ENCODE peak calls at places on chromosomes 13 and 19, in seven cellular contexts. One of them, this sample, is unnamed.

GRCh38 chr13:91185294-91185863 is 162.1 kb upstream of the MIR17HG start:
- DNase-seq in psoas muscle: no peak
- DNase-seq in H54: no peak
- DNase-seq in ascending aorta: no peak
- DNase-seq in stimulated activated CD4-positive, alpha-beta T cell treated with anti-CD3 and anti-CD28 coated beads, Interleukin-4, amount 100 ng/mL, for 48 hours: no peak
- DNase-seq in retina: no peak
- DNase-seq in HEK293T: peak; percentile 54
- DNase-seq in this sample: no peak

GRCh38 chr19:48501446-48501960 is 10.1 kb downstream of the LMTK3 start:
- DNase-seq in retina: no peak
- DNase-seq in ascending aorta: no peak
- DNase-seq in H54: no peak
- DNase-seq in psoas muscle: no peak
- DNase-seq in HEK293T: peak; percentile 68
- DNase-seq in stimulated activated CD4-positive, alpha-beta T cell treated with anti-CD3 and anti-CD28 coated beads, Interleukin-4, amount 100 ng/mL, for 48 hours: peak; percentile 62
- DNase-seq in this sample: no peak

GRCh38 chr19:57620673-57621348 is 6.8 kb downstream of the ZNF134 start:
- DNase-seq in retina: peak; percentile 16
- DNase-seq in ascending aorta: no peak
- DNase-seq in HEK293T: no peak
- DNase-seq in stimulated activated CD4-positive, alpha-beta T cell treated with anti-CD3 and anti-CD28 coated beads, Interleukin-4, amount 100 ng/mL, for 48 hours: no peak
- DNase-seq in psoas muscle: no peak
- DNase-seq in H54: no peak
- DNase-seq in this sample: no peak

GRCh38 chr19:28504727-28505126 is 708.2 kb downstream of the UQCRFS1 start:
- DNase-seq in psoas muscle: no peak
- DNase-seq in ascending aorta: no peak
- DNase-seq in H54: no peak
- DNase-seq in retina: no peak
- DNase-seq in HEK293T: no peak
- DNase-seq in stimulated activated CD4-positive, alpha-beta T cell treated with anti-CD3 and anti-CD28 coated beads, Interleukin-4, amount 100 ng/mL, for 48 hours: no peak
- DNase-seq in this sample: no peak

GRCh38 chr13:110629735-110630134 is 14.4 kb downstream of the NAXD start:
- DNase-seq in ascending aorta: no peak
- DNase-seq in H54: no peak
- DNase-seq in HEK293T: no peak
- DNase-seq in psoas muscle: no peak
- DNase-seq in retina: no peak
- DNase-seq in stimulated activated CD4-positive, alpha-beta T cell treated with anti-CD3 and anti-CD28 coated beads, Interleukin-4, amount 100 ng/mL, for 48 hours: no peak
- DNase-seq in this sample: no peak

GRCh38 chr19:12748489-12748888 is 3.1 kb upstream of the BEST2 start:
- DNase-seq in H54: no peak
- DNase-seq in ascending aorta: no peak
- DNase-seq in stimulated activated CD4-positive, alpha-beta T cell treated with anti-CD3 and anti-CD28 coated beads, Interleukin-4, amount 100 ng/mL, for 48 hours: no peak
- DNase-seq in HEK293T: no peak
- DNase-seq in psoas muscle: no peak
- DNase-seq in retina: peak; percentile 42
- DNase-seq in this sample: no peak

GRCh38 chr13:52454459-52454824 is 836 bp upstream of the CKAP2 start:
- DNase-seq in H54: no peak
- DNase-seq in ascending aorta: no peak
- DNase-seq in psoas muscle: no peak
- DNase-seq in retina: peak; percentile 20
- DNase-seq in stimulated activated CD4-positive, alpha-beta T cell treated with anti-CD3 and anti-CD28 coated beads, Interleukin-4, amount 100 ng/mL, for 48 hours: no peak
- DNase-seq in HEK293T: no peak
- DNase-seq in this sample: no peak

GRCh38 chr13:46620029-46620428 is 67.1 kb downstream of the LRCH1 start:
- DNase-seq in stimulated activated CD4-positive, alpha-beta T cell treated with anti-CD3 and anti-CD28 coated beads, Interleukin-4, amount 100 ng/mL, for 48 hours: no peak
- DNase-seq in HEK293T: no peak
- DNase-seq in H54: no peak
- DNase-seq in ascending aorta: no peak
- DNase-seq in psoas muscle: no peak
- DNase-seq in retina: no peak
- DNase-seq in this sample: no peak

GRCh38 chr19:51259348-51260245 is 8.7 kb downstream of the SIGLECL1 start:
- DNase-seq in ascending aorta: no peak
- DNase-seq in stimulated activated CD4-positive, alpha-beta T cell treated with anti-CD3 and anti-CD28 coated beads, Interleukin-4, amount 100 ng/mL, for 48 hours: peak; percentile 30
- DNase-seq in H54: no peak
- DNase-seq in retina: peak; percentile 46
- DNase-seq in psoas muscle: no peak
- DNase-seq in HEK293T: peak; percentile 47
- DNase-seq in this sample: peak; percentile 42

GRCh38 chr19:17035842-17036424 is 9.3 kb upstream of the CPAMD8 start:
- DNase-seq in ascending aorta: peak; percentile 16
- DNase-seq in retina: no peak
- DNase-seq in psoas muscle: no peak
- DNase-seq in HEK293T: no peak
- DNase-seq in H54: no peak
- DNase-seq in stimulated activated CD4-positive, alpha-beta T cell treated with anti-CD3 and anti-CD28 coated beads, Interleukin-4, amount 100 ng/mL, for 48 hours: no peak
- DNase-seq in this sample: peak; percentile 33

GRCh38 chr13:60134376-60134775 is 29.4 kb downstream of the DIAPH3 start:
- DNase-seq in HEK293T: no peak
- DNase-seq in ascending aorta: no peak
- DNase-seq in retina: no peak
- DNase-seq in stimulated activated CD4-positive, alpha-beta T cell treated with anti-CD3 and anti-CD28 coated beads, Interleukin-4, amount 100 ng/mL, for 48 hours: no peak
- DNase-seq in H54: no peak
- DNase-seq in psoas muscle: no peak
- DNase-seq in this sample: no peak

GRCh38 chr19:50330365-50331078 is 1.3 kb upstream of the KCNC3 start:
- DNase-seq in psoas muscle: peak; percentile 92
- DNase-seq in retina: peak; percentile 92
- DNase-seq in HEK293T: peak; percentile 86
- DNase-seq in H54: peak; percentile 92
- DNase-seq in stimulated activated CD4-positive, alpha-beta T cell treated with anti-CD3 and anti-CD28 coated beads, Interleukin-4, amount 100 ng/mL, for 48 hours: peak; percentile 82
- DNase-seq in ascending aorta: no peak
- DNase-seq in this sample: peak; percentile 64

GRCh38 chr13:99237981-99238662 is 20.1 kb downstream of the GPR18 start:
- DNase-seq in ascending aorta: no peak
- DNase-seq in HEK293T: no peak
- DNase-seq in H54: no peak
- DNase-seq in stimulated activated CD4-positive, alpha-beta T cell treated with anti-CD3 and anti-CD28 coated beads, Interleukin-4, amount 100 ng/mL, for 48 hours: no peak
- DNase-seq in psoas muscle: no peak
- DNase-seq in retina: no peak
- DNase-seq in this sample: no peak

GRCh38 chr13:34303346-34303745 is 485.4 kb downstream of the RFC3 start:
- DNase-seq in HEK293T: no peak
- DNase-seq in retina: no peak
- DNase-seq in ascending aorta: no peak
- DNase-seq in psoas muscle: no peak
- DNase-seq in H54: no peak
- DNase-seq in stimulated activated CD4-positive, alpha-beta T cell treated with anti-CD3 and anti-CD28 coated beads, Interleukin-4, amount 100 ng/mL, for 48 hours: no peak
- DNase-seq in this sample: no peak

GRCh38 chr13:94598281-94598680 is 2.3 kb upstream of the TGDS start:
- DNase-seq in H54: no peak
- DNase-seq in HEK293T: no peak
- DNase-seq in stimulated activated CD4-positive, alpha-beta T cell treated with anti-CD3 and anti-CD28 coated beads, Interleukin-4, amount 100 ng/mL, for 48 hours: no peak
- DNase-seq in psoas muscle: no peak
- DNase-seq in ascending aorta: no peak
- DNase-seq in retina: no peak
- DNase-seq in this sample: no peak

GRCh38 chr13:30355405-30355741 is 48.0 kb upstream of the KATNAL1 start:
- DNase-seq in ascending aorta: no peak
- DNase-seq in psoas muscle: no peak
- DNase-seq in stimulated activated CD4-positive, alpha-beta T cell treated with anti-CD3 and anti-CD28 coated beads, Interleukin-4, amount 100 ng/mL, for 48 hours: no peak
- DNase-seq in retina: peak; percentile 25
- DNase-seq in HEK293T: no peak
- DNase-seq in H54: no peak
- DNase-seq in this sample: no peak

GRCh38 chr19:45424191-45425058 is 708 bp upstream of the ERCC1 start:
- DNase-seq in ascending aorta: peak; percentile 67
- DNase-seq in psoas muscle: peak; percentile 86
- DNase-seq in stimulated activated CD4-positive, alpha-beta T cell treated with anti-CD3 and anti-CD28 coated beads, Interleukin-4, amount 100 ng/mL, for 48 hours: no peak
- DNase-seq in H54: peak; percentile 59
- DNase-seq in HEK293T: peak; percentile 28
- DNase-seq in retina: no peak
- DNase-seq in this sample: peak; percentile 70

GRCh38 chr13:113914333-113915011 is 50.6 kb upstream of the GAS6 start:
- DNase-seq in HEK293T: no peak
- DNase-seq in ascending aorta: no peak
- DNase-seq in psoas muscle: no peak
- DNase-seq in H54: no peak
- DNase-seq in retina: no peak
- DNase-seq in stimulated activated CD4-positive, alpha-beta T cell treated with anti-CD3 and anti-CD28 coated beads, Interleukin-4, amount 100 ng/mL, for 48 hours: no peak
- DNase-seq in this sample: no peak

GRCh38 chr19:13483215-13483614 is 23.1 kb downstream of the CACNA1A start:
- DNase-seq in psoas muscle: no peak
- DNase-seq in stimulated activated CD4-positive, alpha-beta T cell treated with anti-CD3 and anti-CD28 coated beads, Interleukin-4, amount 100 ng/mL, for 48 hours: no peak
- DNase-seq in H54: no peak
- DNase-seq in retina: no peak
- DNase-seq in HEK293T: no peak
- DNase-seq in ascending aorta: no peak
- DNase-seq in this sample: no peak

GRCh38 chr19:14449321-14449720 is 16.2 kb downstream of the PKN1 start:
- DNase-seq in stimulated activated CD4-positive, alpha-beta T cell treated with anti-CD3 and anti-CD28 coated beads, Interleukin-4, amount 100 ng/mL, for 48 hours: no peak
- DNase-seq in HEK293T: no peak
- DNase-seq in retina: no peak
- DNase-seq in psoas muscle: no peak
- DNase-seq in ascending aorta: no peak
- DNase-seq in H54: no peak
- DNase-seq in this sample: no peak

GRCh38 chr13:32736648-32737047 is 150.4 kb downstream of the PDS5B start:
- DNase-seq in retina: no peak
- DNase-seq in HEK293T: no peak
- DNase-seq in stimulated activated CD4-positive, alpha-beta T cell treated with anti-CD3 and anti-CD28 coated beads, Interleukin-4, amount 100 ng/mL, for 48 hours: no peak
- DNase-seq in ascending aorta: no peak
- DNase-seq in psoas muscle: no peak
- DNase-seq in H54: no peak
- DNase-seq in this sample: no peak

GRCh38 chr19:40778045-40778864 is at the start of gene RAB4B:
- DNase-seq in stimulated activated CD4-positive, alpha-beta T cell treated with anti-CD3 and anti-CD28 coated beads, Interleukin-4, amount 100 ng/mL, for 48 hours: peak; percentile 99
- DNase-seq in H54: peak; percentile 97
- DNase-seq in psoas muscle: peak; percentile 100
- DNase-seq in ascending aorta: peak; percentile 99
- DNase-seq in HEK293T: peak; percentile 95
- DNase-seq in retina: peak; percentile 100
- DNase-seq in this sample: peak; percentile 100

GRCh38 chr19:49442354-49442753 is 1.0 kb upstream of the SLC17A7 start:
- DNase-seq in retina: no peak
- DNase-seq in psoas muscle: peak; percentile 80
- DNase-seq in H54: peak; percentile 88
- DNase-seq in HEK293T: no peak
- DNase-seq in stimulated activated CD4-positive, alpha-beta T cell treated with anti-CD3 and anti-CD28 coated beads, Interleukin-4, amount 100 ng/mL, for 48 hours: no peak
- DNase-seq in ascending aorta: no peak
- DNase-seq in this sample: no peak

GRCh38 chr13:50527612-50528509 is 315.6 kb downstream of the DLEU7 start:
- DNase-seq in psoas muscle: no peak
- DNase-seq in H54: no peak
- DNase-seq in HEK293T: no peak
- DNase-seq in stimulated activated CD4-positive, alpha-beta T cell treated with anti-CD3 and anti-CD28 coated beads, Interleukin-4, amount 100 ng/mL, for 48 hours: no peak
- DNase-seq in retina: no peak
- DNase-seq in ascending aorta: no peak
- DNase-seq in this sample: no peak

GRCh38 chr19:11964858-11965645 is at the start of gene ZNF763:
- DNase-seq in H54: peak; percentile 66
- DNase-seq in stimulated activated CD4-positive, alpha-beta T cell treated with anti-CD3 and anti-CD28 coated beads, Interleukin-4, amount 100 ng/mL, for 48 hours: peak; percentile 84
- DNase-seq in HEK293T: no peak
- DNase-seq in ascending aorta: peak; percentile 83
- DNase-seq in psoas muscle: peak; percentile 94
- DNase-seq in retina: peak; percentile 96
- DNase-seq in this sample: peak; percentile 91

GRCh38 chr19:19514881-19515763 is at the start of gene TSSK6:
- DNase-seq in retina: no peak
- DNase-seq in psoas muscle: peak; percentile 70
- DNase-seq in stimulated activated CD4-positive, alpha-beta T cell treated with anti-CD3 and anti-CD28 coated beads, Interleukin-4, amount 100 ng/mL, for 48 hours: no peak
- DNase-seq in ascending aorta: no peak
- DNase-seq in H54: no peak
- DNase-seq in HEK293T: no peak
- DNase-seq in this sample: no peak

GRCh38 chr19:21135433-21135832 is 6.4 kb upstream of the ZNF431 start:
- DNase-seq in ascending aorta: no peak
- DNase-seq in retina: no peak
- DNase-seq in stimulated activated CD4-positive, alpha-beta T cell treated with anti-CD3 and anti-CD28 coated beads, Interleukin-4, amount 100 ng/mL, for 48 hours: no peak
- DNase-seq in HEK293T: no peak
- DNase-seq in psoas muscle: no peak
- DNase-seq in H54: no peak
- DNase-seq in this sample: no peak

GRCh38 chr13:76016799-76017198 is 380.7 kb downstream of the LMO7 start:
- DNase-seq in stimulated activated CD4-positive, alpha-beta T cell treated with anti-CD3 and anti-CD28 coated beads, Interleukin-4, amount 100 ng/mL, for 48 hours: no peak
- DNase-seq in HEK293T: peak; percentile 68
- DNase-seq in retina: no peak
- DNase-seq in ascending aorta: no peak
- DNase-seq in H54: peak; percentile 4
- DNase-seq in psoas muscle: no peak
- DNase-seq in this sample: peak; percentile 44

GRCh38 chr19:41351339-41352245 is 2.1 kb downstream of the TGFB1 start:
- DNase-seq in retina: peak; percentile 54
- DNase-seq in ascending aorta: peak; percentile 67
- DNase-seq in HEK293T: peak; percentile 56
- DNase-seq in stimulated activated CD4-positive, alpha-beta T cell treated with anti-CD3 and anti-CD28 coated beads, Interleukin-4, amount 100 ng/mL, for 48 hours: peak; percentile 66
- DNase-seq in psoas muscle: peak; percentile 77
- DNase-seq in H54: peak; percentile 87
- DNase-seq in this sample: peak; percentile 91

GRCh38 chr19:37855098-37855497 is 51.3 kb downstream of the WDR87 start:
- DNase-seq in stimulated activated CD4-positive, alpha-beta T cell treated with anti-CD3 and anti-CD28 coated beads, Interleukin-4, amount 100 ng/mL, for 48 hours: peak; percentile 30
- DNase-seq in HEK293T: no peak
- DNase-seq in psoas muscle: no peak
- DNase-seq in ascending aorta: no peak
- DNase-seq in retina: peak; percentile 92
- DNase-seq in H54: no peak
- DNase-seq in this sample: no peak

GRCh38 chr19:51097166-51097736 is 11.0 kb downstream of the CTU1 start:
- DNase-seq in HEK293T: peak; percentile 72
- DNase-seq in psoas muscle: peak; percentile 74
- DNase-seq in retina: peak; percentile 43
- DNase-seq in ascending aorta: no peak
- DNase-seq in stimulated activated CD4-positive, alpha-beta T cell treated with anti-CD3 and anti-CD28 coated beads, Interleukin-4, amount 100 ng/mL, for 48 hours: peak; percentile 79
- DNase-seq in H54: peak; percentile 72
- DNase-seq in this sample: no peak

GRCh38 chr19:14059093-14059480 is 2.8 kb downstream of the PALM3 start:
- DNase-seq in retina: no peak
- DNase-seq in stimulated activated CD4-positive, alpha-beta T cell treated with anti-CD3 and anti-CD28 coated beads, Interleukin-4, amount 100 ng/mL, for 48 hours: no peak
- DNase-seq in ascending aorta: no peak
- DNase-seq in HEK293T: peak; percentile 56
- DNase-seq in psoas muscle: no peak
- DNase-seq in H54: no peak
- DNase-seq in this sample: no peak